ENCODE peak calls at places on chromosomes 12 and 14, in seven cellular contexts. C is mammary epithelial cell, G is iPS DF 6.9, P is neural progenitor cell, W is AG04450, T is colonic mucosa, A is ovary. V is an unnamed sample.

GRCh38 chr14:30295980-30296379 is 263.0 kb upstream of the G2E3 start:
- DNase-seq in C (peak), G (no peak), P (no peak), W (no peak), T (no peak), A (no peak), V (no peak)

GRCh38 chr12:16612647-16613046 is 6.7 kb upstream of the LMO3 start:
- DNase-seq in C (peak), G (no peak), P (no peak), W (no peak), T (no peak), A (no peak), V (no peak)

GRCh38 chr14:52949711-52950409 is 990 bp downstream of the FERMT2 start:
- DNase-seq in C (peak), G (no peak), P (peak), W (no peak), T (no peak), A (peak), V (no peak)

GRCh38 chr14:29518335-29518734 is 409.3 kb downstream of the PRKD1 start:
- DNase-seq in C (no peak), G (no peak), P (no peak), W (no peak), T (no peak), A (no peak), V (no peak)

GRCh38 chr12:100862600-100863149 is 68.1 kb downstream of the ANO4 start:
- DNase-seq in C (no peak), G (no peak), P (no peak), W (no peak), T (no peak), A (no peak), V (no peak)

GRCh38 chr12:29743801-29744200 is 39.9 kb downstream of the TMTC1 start:
- DNase-seq in C (peak), G (no peak), P (no peak), W (peak), T (no peak), A (no peak), V (no peak)

GRCh38 chr12:104456950-104457745 is 400 bp downstream of the CHST11 start:
- DNase-seq in C (peak), G (no peak), P (peak), W (peak), T (peak), A (peak), V (no peak)

GRCh38 chr12:131208425-131208824 is 254.7 kb downstream of the ADGRD1 start:
- DNase-seq in C (no peak), G (no peak), P (no peak), W (no peak), T (no peak), A (no peak), V (no peak)

GRCh38 chr12:79737875-79738718 is 47.3 kb upstream of the PAWR start:
- DNase-seq in C (peak), G (peak), P (peak), W (no peak), T (peak), A (peak), V (no peak)

GRCh38 chr12:74780458-74781241 is 243.0 kb downstream of the ATXN7L3B start:
- DNase-seq in C (peak), G (no peak), P (no peak), W (no peak), T (no peak), A (no peak), V (no peak)

GRCh38 chr14:101215266-101215665 is 311.7 kb upstream of the RTL1 start:
- DNase-seq in C (no peak), G (no peak), P (peak), W (no peak), T (no peak), A (no peak), V (no peak)

GRCh38 chr12:106892075-106892474 is 63.6 kb upstream of the TMEM263 start:
- DNase-seq in C (peak), G (no peak), P (no peak), W (no peak), T (peak), A (no peak), V (no peak)

GRCh38 chr14:64639340-64639821 is 64.8 kb upstream of the PLEKHG3 start:
- DNase-seq in C (peak), G (no peak), P (peak), W (no peak), T (no peak), A (no peak), V (no peak)

GRCh38 chr14:64147126-64147790 is 146.9 kb downstream of the ESR2 start:
- DNase-seq in C (no peak), G (no peak), P (no peak), W (peak), T (no peak), A (no peak), V (no peak)

GRCh38 chr12:131388164-131388795 is 322.6 kb upstream of the SFSWAP start:
- DNase-seq in C (no peak), G (no peak), P (no peak), W (no peak), T (no peak), A (no peak), V (peak)

GRCh38 chr12:42332301-42332894 is 6.4 kb downstream of the PPHLN1 start:
- DNase-seq in C (peak), G (no peak), P (no peak), W (no peak), T (peak), A (peak), V (no peak)

GRCh38 chr12:10498042-10498441 is 7.6 kb upstream of the EIF2S3B start:
- DNase-seq in C (no peak), G (no peak), P (no peak), W (no peak), T (no peak), A (no peak), V (no peak)

GRCh38 chr12:46921048-46921753 is 95.4 kb upstream of the SLC38A4 start:
- DNase-seq in C (peak), G (no peak), P (no peak), W (no peak), T (no peak), A (no peak), V (no peak)
- H3K27ac ChIP-seq in C (peak), G (no peak), P (no peak), W (peak), T (no peak), A (no peak), V (no peak)

GRCh38 chr12:32235251-32235650 is 128.6 kb downstream of the BICD1 start:
- DNase-seq in C (no peak), G (no peak), P (no peak), W (no peak), T (no peak), A (no peak), V (no peak)
- H3K27ac ChIP-seq in C (no peak), G (no peak), P (no peak), W (no peak), T (no peak), A (no peak), V (no peak)

GRCh38 chr12:1873531-1874149 is 44.8 kb downstream of the CACNA2D4 start:
- DNase-seq in C (no peak), G (no peak), P (no peak), W (no peak), T (peak), A (no peak), V (no peak)
- H3K27ac ChIP-seq in C (no peak), G (no peak), P (no peak), W (no peak), T (no peak), A (no peak), V (no peak)

DNA sequence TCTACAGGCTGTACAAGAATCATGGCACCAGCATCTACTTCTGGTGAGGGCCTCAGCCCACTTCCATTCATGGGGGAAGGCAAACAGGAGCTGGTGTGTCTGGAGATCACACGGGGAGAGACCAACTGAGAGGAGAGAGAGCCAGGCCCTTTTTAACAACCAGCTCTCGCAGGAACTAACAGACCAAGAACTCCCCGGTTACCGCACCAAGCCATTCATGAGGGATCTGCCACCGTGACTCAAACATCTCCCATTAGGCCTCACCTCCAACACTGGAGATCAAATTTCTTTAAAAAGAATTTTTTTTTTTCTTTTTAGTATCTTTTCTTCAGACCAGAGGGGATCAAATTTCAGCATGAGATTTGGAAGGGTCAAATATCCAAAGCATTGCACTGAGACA is 16.7 kb upstream of the AQP2 start:
- DNase-seq in C (no peak), G (no peak), P (no peak), W (no peak), T (no peak), A (no peak), V (no peak)
- H3K27ac ChIP-seq in C (no peak), G (no peak), P (no peak), W (no peak), T (no peak), A (no peak), V (no peak)

GRCh38 chr12:57807285-57807684 is 11.2 kb downstream of the AVIL start:
- DNase-seq in C (no peak), G (no peak), P (no peak), W (no peak), T (no peak), A (no peak), V (no peak)

GRCh38 chr12:57808351-57808750 is 10.2 kb downstream of the AVIL start:
- DNase-seq in C (no peak), G (no peak), P (no peak), W (no peak), T (no peak), A (no peak), V (no peak)

GRCh38 chr12:57809425-57809824 is 9.1 kb downstream of the AVIL start:
- DNase-seq in C (no peak), G (no peak), P (no peak), W (no peak), T (no peak), A (no peak), V (no peak)

GRCh38 chr12:57803317-57803893 is 15.1 kb downstream of the AVIL start:
- DNase-seq in C (peak), G (peak), P (peak), W (no peak), T (peak), A (peak), V (no peak)

DNA sequence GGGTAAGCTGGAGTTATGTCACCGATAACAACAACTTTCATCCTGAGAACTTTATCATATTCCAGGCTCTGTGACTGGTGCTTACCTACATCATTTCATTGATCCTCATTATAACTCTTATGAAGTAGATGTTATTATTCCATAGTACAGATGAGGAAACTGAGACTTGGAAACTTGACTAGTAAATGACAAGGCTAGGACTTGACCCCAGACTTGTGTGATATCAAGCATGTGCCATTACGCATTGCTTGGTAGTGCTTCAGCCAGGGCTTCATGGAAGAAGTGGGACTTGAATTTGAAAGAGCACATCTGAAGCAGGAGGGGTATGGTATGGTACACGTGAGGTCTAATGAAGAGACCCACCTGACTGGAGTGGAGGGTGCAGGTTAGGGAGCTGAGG is 11.9 kb downstream of the AVIL start:
- DNase-seq in C (no peak), G (no peak), P (no peak), W (no peak), T (no peak), A (no peak), V (no peak)
- H3K27ac ChIP-seq in C (no peak), G (no peak), P (no peak), W (no peak), T (no peak), A (no peak), V (no peak)

GRCh38 chr14:58774531-58774930 is 136.8 kb downstream of the DACT1 start:
- DNase-seq in C (no peak), G (no peak), P (no peak), W (no peak), T (no peak), A (no peak), V (no peak)
- H3K27ac ChIP-seq in C (no peak), G (no peak), P (no peak), W (no peak), T (no peak), A (no peak), V (no peak)

GRCh38 chr12:121678305-121678704 is 8.9 kb upstream of the MORN3 start:
- DNase-seq in C (no peak), G (no peak), P (no peak), W (no peak), T (no peak), A (no peak), V (no peak)
- H3K27ac ChIP-seq in C (no peak), G (no peak), P (no peak), W (no peak), T (no peak), A (no peak), V (no peak)

GRCh38 chr12:24500466-24501232 is 448.3 kb downstream of the BCAT1 start:
- DNase-seq in C (peak), G (no peak), P (no peak), W (no peak), T (no peak), A (no peak), V (no peak)
- H3K27ac ChIP-seq in C (no peak), G (no peak), P (no peak), W (no peak), T (no peak), A (peak), V (no peak)